ENCODE peak calls at places on chromosomes 2 and 18, in nine cellular contexts. D is aorta; H is prostate gland; N is activated T-cell treated with anti-CD3 and anti-CD28 coated beads for 48 hours; X is stimulated activated CD4-positive, alpha-beta T cell treated with anti-CD3 and anti-CD28 coated beads, Interleukin-1b, Interleukin-23, amount 100 ng/mL, for 24 hours; C is right lobe of liver; K is activated naive CD4-positive, alpha-beta T cell; J is stimulated activated CD8-positive, alpha-beta memory T cell treated with anti-CD3 and anti-CD28 coated beads, Interleukin-4, amount 100 ng/mL, for 4 hours; V is sigmoid colon. M is an unnamed sample.

GRCh38 chr2:10058251-10059015 is 15.1 kb downstream of the KLF11 start:
- DNase-seq in H (no peak), K (no peak), C (peak; percentile 16), D (peak; percentile 43), X (no peak), J (no peak), N (no peak), V (no peak), M (no peak)

GRCh38 chr18:40738321-40738880 is 1216.6 kb upstream of the PIK3C3 start:
- DNase-seq in D (no peak), X (no peak), N (no peak), K (no peak), C (no peak), J (no peak), V (no peak), H (no peak), M (no peak)

GRCh38 chr2:73852020-73852419 is 23.3 kb downstream of the STAMBP start:
- DNase-seq in V (no peak), J (no peak), D (no peak), N (no peak), K (no peak), H (no peak), C (no peak), X (no peak), M (no peak)

GRCh38 chr2:70088508-70089219 is 1.4 kb downstream of the PCBP1 start:
- DNase-seq in J (no peak), V (no peak), N (no peak), H (no peak), X (no peak), K (no peak), C (no peak), D (no peak), M (no peak)

GRCh38 chr2:205408690-205409089 is 273.6 kb upstream of the NRP2 start:
- DNase-seq in V (no peak), D (no peak), X (no peak), H (no peak), K (no peak), C (no peak), J (no peak), N (no peak), M (no peak)

GRCh38 chr2:237154894-237155851 is 69.5 kb downstream of the COPS8 start:
- DNase-seq in K (no peak), D (no peak), C (no peak), H (no peak), X (no peak), V (no peak), N (peak; percentile 50), J (no peak), M (no peak)

GRCh38 chr2:60966465-60967405 is 50.8 kb upstream of the PEX13 start:
- DNase-seq in N (no peak), H (no peak), D (no peak), V (no peak), C (no peak), K (no peak), X (no peak), J (no peak), M (no peak)

GRCh38 chr2:141522702-141523101 is 608.1 kb downstream of the LRP1B start:
- DNase-seq in N (no peak), X (no peak), J (no peak), H (no peak), C (no peak), V (no peak), D (no peak), K (no peak), M (no peak)

GRCh38 chr2:29417630-29418029 is 302.4 kb downstream of the CLIP4 start:
- DNase-seq in V (no peak), K (no peak), H (no peak), X (no peak), D (no peak), J (no peak), N (no peak), C (no peak), M (no peak)

GRCh38 chr18:56115072-56116038 is 523.0 kb downstream of the TXNL1 start:
- DNase-seq in C (no peak), K (no peak), X (no peak), N (no peak), H (no peak), J (no peak), V (no peak), D (no peak), M (no peak)

GRCh38 chr2:128363991-128364390 is 45.3 kb upstream of the HS6ST1 start:
- DNase-seq in D (no peak), K (no peak), V (no peak), H (no peak), C (no peak), J (no peak), X (no peak), N (no peak), M (no peak)

GRCh38 chr2:7527165-7527722 is 610.0 kb downstream of the RNF144A start:
- DNase-seq in C (no peak), J (no peak), K (no peak), D (no peak), X (no peak), H (no peak), V (no peak), N (no peak), M (no peak)

GRCh38 chr18:6313427-6313826 is 101.3 kb downstream of the L3MBTL4 start:
- DNase-seq in V (no peak), N (no peak), H (no peak), J (no peak), C (peak; percentile 22), X (no peak), D (no peak), K (no peak), M (no peak)

GRCh38 chr18:37199741-37200140 is 365.9 kb downstream of the CELF4 start:
- DNase-seq in C (no peak), X (no peak), N (no peak), D (no peak), J (no peak), V (no peak), H (no peak), K (no peak), M (no peak)

GRCh38 chr2:218607436-218608115 is at the start of gene PLCD4:
- DNase-seq in H (no peak), D (peak; percentile 51), K (no peak), C (no peak), X (no peak), J (no peak), N (no peak), V (peak; percentile 89), M (peak; percentile 12)

GRCh38 chr2:58501371-58501770 is 260.2 kb upstream of the FANCL start:
- DNase-seq in C (no peak), D (no peak), V (no peak), H (no peak), X (no peak), N (no peak), J (no peak), K (no peak), M (no peak)

GRCh38 chr2:200077210-200077650 is 121.8 kb downstream of the MAIP1 start:
- DNase-seq in N (no peak), J (no peak), D (no peak), V (no peak), X (no peak), C (no peak), H (no peak), K (no peak), M (no peak)

GRCh38 chr2:237642030-237642700 is 14.8 kb downstream of the LRRFIP1 start:
- DNase-seq in K (no peak), H (no peak), C (no peak), N (no peak), D (no peak), J (no peak), X (no peak), V (no peak), M (no peak)

GRCh38 chr2:9769171-9770005 is 73.9 kb upstream of the TAF1B start:
- DNase-seq in X (no peak), N (no peak), J (no peak), V (no peak), K (no peak), D (no peak), C (no peak), H (no peak), M (peak; percentile 45)

GRCh38 chr2:134250840-134251461 is 2.9 kb upstream of the MGAT5 start:
- DNase-seq in H (no peak), J (no peak), K (no peak), D (no peak), X (no peak), N (no peak), V (no peak), C (no peak), M (no peak)

GRCh38 chr2:206824993-206825392 is 59.6 kb downstream of the FASTKD2 start:
- DNase-seq in K (no peak), J (no peak), N (no peak), C (no peak), D (no peak), X (no peak), V (no peak), H (no peak), M (no peak)

GRCh38 chr2:40127890-40128548 is 323.9 kb downstream of the SLC8A1 start:
- DNase-seq in C (no peak), K (no peak), N (no peak), D (no peak), V (no peak), H (no peak), J (no peak), X (no peak), M (no peak)

GRCh38 chr2:83747141-83747540 is 711.9 kb downstream of the SUCLG1 start:
- DNase-seq in K (no peak), J (no peak), C (no peak), V (no peak), H (no peak), D (no peak), N (no peak), X (no peak), M (no peak)

GRCh38 chr2:71943238-71944182 is 204.2 kb downstream of the CYP26B1 start:
- DNase-seq in N (no peak), J (no peak), C (no peak), X (no peak), K (no peak), D (no peak), V (no peak), H (peak; percentile 2), M (no peak)

GRCh38 chr2:55175254-55176093 is 56.6 kb downstream of the CLHC1 start:
- DNase-seq in D (no peak), J (no peak), H (no peak), C (no peak), K (no peak), N (no peak), X (no peak), V (no peak), M (no peak)

GRCh38 chr2:67670704-67671300 is 273.7 kb downstream of the ETAA1 start:
- DNase-seq in V (no peak), N (no peak), C (no peak), D (no peak), J (no peak), K (no peak), X (no peak), H (no peak), M (no peak)